ENCODE peak calls at places on chromosomes 12 and 14, in ten cellular contexts. W, Y, C, A, Q, R, I, B, G and X are unnamed samples.

GRCh38 chr12:54404061-54405004 is 14.7 kb downstream of the ITGA5 start:
- DNase-seq in B (no peak), R (no peak), I (no peak), C (no peak), A (peak), G (peak), Y (no peak), Q (peak), W (no peak), X (no peak)

GRCh38 chr12:101694297-101694848 is 3.1 kb upstream of the CHPT1 start:
- DNase-seq in C (no peak), G (no peak), W (no peak), Q (no peak), A (no peak), B (no peak), Y (no peak), R (no peak), I (no peak), X (no peak)

GRCh38 chr12:128339121-128339520 is 72.2 kb downstream of the TMEM132C start:
- DNase-seq in I (no peak), C (no peak), Q (no peak), G (no peak), W (no peak), R (no peak), B (no peak), A (no peak), Y (no peak), X (no peak)

GRCh38 chr12:4169959-4170358 is 103.6 kb upstream of the CCND2 start:
- DNase-seq in A (no peak), Q (no peak), C (no peak), R (no peak), Y (no peak), W (no peak), G (no peak), I (no peak), B (no peak), X (no peak)

GRCh38 chr12:133202493-133203343 is 21.4 kb downstream of the ZNF268 start:
- DNase-seq in A (no peak), C (no peak), Q (no peak), B (no peak), I (no peak), W (no peak), G (peak), R (no peak), Y (no peak), X (no peak)

GRCh38 chr12:9922429-9922828 is 9.7 kb downstream of the CLEC2A start:
- DNase-seq in I (no peak), R (no peak), Q (no peak), W (no peak), A (no peak), Y (no peak), G (no peak), C (no peak), B (no peak), X (no peak)

GRCh38 chr12:54337854-54338650 is 13.1 kb downstream of the COPZ1 start:
- DNase-seq in Q (no peak), R (no peak), C (no peak), A (no peak), W (no peak), I (no peak), G (no peak), Y (no peak), B (no peak), X (no peak)

GRCh38 chr12:15589328-15590032 is 199.7 kb downstream of the EPS8 start:
- DNase-seq in A (no peak), Y (no peak), W (no peak), G (no peak), B (no peak), C (no peak), R (no peak), Q (no peak), I (no peak), X (no peak)

GRCh38 chr12:95520825-95521224 is 30.5 kb downstream of the USP44 start:
- DNase-seq in C (no peak), B (no peak), G (no peak), A (no peak), I (no peak), R (no peak), Y (no peak), W (no peak), Q (no peak), X (no peak)

GRCh38 chr14:55579724-55580400 is at the start of gene KTN1:
- DNase-seq in Y (peak), I (peak), C (peak), W (peak), A (peak), R (peak), B (peak), Q (peak), G (peak), X (peak)

GRCh38 chr14:73283592-73284379 is 46.5 kb downstream of the PAPLN start:
- DNase-seq in G (no peak), R (no peak), W (no peak), Y (no peak), B (no peak), A (no peak), I (no peak), C (no peak), Q (no peak), X (no peak)

GRCh38 chr14:76467843-76468242 is 91.9 kb downstream of the ESRRB start:
- DNase-seq in Y (no peak), Q (no peak), R (no peak), B (no peak), W (no peak), G (no peak), A (no peak), I (no peak), C (no peak), X (no peak)

GRCh38 chr14:54339771-54340170 is 57.0 kb upstream of the CDKN3 start:
- DNase-seq in I (no peak), Y (no peak), C (no peak), W (no peak), A (no peak), R (no peak), G (no peak), Q (no peak), B (no peak), X (no peak)

GRCh38 chr14:54335569-54336155 is 61.1 kb upstream of the CDKN3 start:
- DNase-seq in C (no peak), A (no peak), Q (no peak), G (no peak), B (no peak), W (no peak), R (no peak), I (no peak), Y (no peak), X (no peak)

GRCh38 chr14:54337314-54337713 is 59.5 kb upstream of the CDKN3 start:
- DNase-seq in B (no peak), C (no peak), A (no peak), G (no peak), I (no peak), Y (no peak), R (no peak), Q (no peak), W (no peak), X (no peak)

GRCh38 chr14:54342806-54343205 is 54.0 kb upstream of the CDKN3 start:
- DNase-seq in B (no peak), W (no peak), Q (no peak), R (no peak), C (no peak), I (no peak), Y (no peak), G (no peak), A (no peak), X (no peak)

GRCh38 chr14:54338696-54339317 is 58.0 kb upstream of the CDKN3 start:
- DNase-seq in R (no peak), W (no peak), B (peak), A (peak), G (peak), Q (no peak), C (no peak), I (no peak), Y (peak), X (no peak)
- TF ChIP-seq CTCF in R (peak), W (no peak), B (peak), A (peak), G (peak), Q (no peak), C (peak), I (peak), Y (peak), X (no peak)

GRCh38 chr12:32312049-32312670 is 87.2 kb upstream of the FGD4 start:
- DNase-seq in B (peak), W (no peak), G (peak), Y (peak), I (no peak), Q (no peak), R (no peak), C (no peak), A (peak), X (no peak)
- TF ChIP-seq CTCF in B (peak), W (no peak), G (peak), Y (peak), I (peak), Q (no peak), R (peak), C (peak), A (peak), X (no peak)

DNA sequence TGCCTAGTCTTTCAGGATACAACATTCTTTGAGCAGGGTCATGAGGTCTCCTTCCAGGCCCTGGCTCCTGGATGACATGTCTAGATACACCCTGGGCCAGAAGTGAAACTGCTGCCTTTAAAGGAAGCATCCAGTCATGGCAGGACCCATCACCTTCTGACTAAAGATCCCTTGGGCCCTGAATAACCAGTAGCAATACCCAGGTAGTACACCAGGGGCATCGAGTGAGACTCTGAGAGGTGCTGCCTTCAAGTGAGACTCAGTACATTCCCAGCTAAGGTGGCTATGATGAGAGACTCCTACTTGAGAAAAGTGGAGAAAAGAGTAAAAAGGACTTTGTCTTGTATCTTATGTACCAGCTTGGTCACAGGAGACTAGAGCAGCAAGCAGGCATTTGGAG is 23.5 kb downstream of the OR6C68 start:
- DNase-seq in C (no peak), B (no peak), G (peak), Y (no peak), W (no peak), I (no peak), A (no peak), Q (no peak), R (no peak), X (no peak)
- TF ChIP-seq CTCF in C (no peak), B (no peak), G (no peak), Y (no peak), W (no peak), I (peak), A (no peak), Q (no peak), R (no peak), X (no peak)

DNA sequence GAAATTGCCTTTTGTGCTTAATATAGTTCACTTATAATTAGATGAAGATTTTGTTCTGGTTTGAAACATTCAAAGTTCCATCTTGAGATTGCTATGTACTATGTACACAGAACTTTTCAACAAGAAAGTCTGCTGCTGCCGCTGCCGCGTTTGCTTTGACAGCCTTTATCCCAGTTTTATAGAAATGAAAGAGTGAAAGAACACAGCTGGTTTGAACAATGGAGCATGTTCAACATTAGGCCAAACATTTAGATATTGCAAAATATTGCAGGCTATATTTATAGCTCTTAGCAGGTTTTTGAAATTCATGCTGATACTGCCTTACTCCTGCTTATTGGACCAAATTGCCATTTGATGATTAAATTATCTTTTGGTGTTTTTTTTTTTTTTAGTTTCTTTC is 299.8 kb upstream of the PRKD1 start:
- DNase-seq in A (no peak), G (no peak), Y (no peak), Q (peak), B (no peak), C (no peak), I (no peak), R (no peak), W (no peak), X (no peak)
- TF ChIP-seq CTCF in A (no peak), G (no peak), Y (no peak), Q (no peak), B (no peak), C (no peak), I (no peak), R (no peak), W (no peak), X (no peak)

GRCh38 chr14:92600318-92601053 is 86.9 kb downstream of the RIN3 start:
- DNase-seq in W (no peak), C (no peak), I (no peak), G (peak), Q (no peak), A (no peak), R (no peak), B (no peak), Y (peak), X (no peak)

GRCh38 chr14:92605274-92605940 is 91.8 kb downstream of the RIN3 start:
- DNase-seq in Y (no peak), W (no peak), A (no peak), I (no peak), Q (no peak), B (no peak), R (no peak), G (no peak), C (no peak), X (no peak)

GRCh38 chr14:92601131-92601710 is 87.6 kb downstream of the RIN3 start:
- DNase-seq in C (no peak), Y (no peak), I (no peak), A (no peak), G (no peak), W (peak), Q (no peak), B (no peak), R (no peak), X (no peak)

GRCh38 chr14:92601757-92602417 is 88.3 kb downstream of the RIN3 start:
- DNase-seq in Q (no peak), Y (no peak), G (no peak), I (no peak), R (no peak), C (no peak), B (no peak), W (no peak), A (no peak), X (no peak)

GRCh38 chr14:92603309-92604257 is 90.0 kb downstream of the RIN3 start:
- DNase-seq in W (no peak), G (no peak), B (no peak), C (no peak), A (no peak), R (no peak), I (no peak), Y (peak), Q (no peak), X (no peak)
- TF ChIP-seq CTCF in W (no peak), G (no peak), B (no peak), C (no peak), A (no peak), R (no peak), I (no peak), Y (no peak), Q (no peak), X (no peak)

GRCh38 chr12:90112668-90113067 is 404.0 kb upstream of the ATP2B1 start:
- DNase-seq in W (no peak), B (no peak), G (no peak), A (no peak), Y (no peak), C (no peak), Q (no peak), R (no peak), I (no peak), X (no peak)
- TF ChIP-seq CTCF in W (no peak), B (no peak), G (no peak), A (no peak), Y (no peak), C (no peak), Q (no peak), R (no peak), I (no peak), X (no peak)